ENCODE peak calls at places on chromosomes 7 and 10, in four cellular contexts. D is GM12878, F is HepG2, S is H1. O is an unnamed sample.

GRCh38 chr10:124231188-124232135 is 138.1 kb upstream of the CHST15 start:
- DNase-seq in D (no peak), F (no peak), S (no peak), O (no peak)

GRCh38 chr10:80274396-80275134 is 14.9 kb downstream of the MAT1A start:
- DNase-seq in D (no peak), F (no peak), S (no peak), O (no peak)

GRCh38 chr10:102150970-102151773 is 1.0 kb upstream of the NOLC1 start:
- DNase-seq in D (no peak), F (peak; percentile 65), S (no peak), O (no peak)

GRCh38 chr7:111678281-111678680 is 116.0 kb upstream of the IMMP2L start:
- DNase-seq in D (no peak), F (no peak), S (no peak), O (no peak)

GRCh38 chr7:99010281-99010680 is 131.9 kb downstream of the TRRAP start:
- DNase-seq in D (no peak), F (no peak), S (no peak), O (no peak)

GRCh38 chr10:72816565-72816964 is 77.0 kb upstream of the OIT3 start:
- DNase-seq in D (no peak), F (peak; percentile 26), S (no peak), O (no peak)

GRCh38 chr10:34941471-34942357 is 126.6 kb upstream of the PARD3 start:
- DNase-seq in D (no peak), F (no peak), S (no peak), O (no peak)

GRCh38 chr10:21396889-21397288 is 128.6 kb downstream of the SKIDA1 start:
- DNase-seq in D (no peak), F (no peak), S (no peak), O (no peak)

GRCh38 chr7:2017483-2017891 is 215.3 kb downstream of the MAD1L1 start:
- DNase-seq in D (no peak), F (no peak), S (no peak), O (no peak)

GRCh38 chr10:109895095-109895818 is 28.1 kb downstream of the XPNPEP1 start:
- DNase-seq in D (no peak), F (no peak), S (no peak), O (no peak)

GRCh38 chr7:98810166-98810802 is 59.5 kb downstream of the TMEM130 start:
- DNase-seq in D (no peak), F (no peak), S (no peak), O (no peak)

GRCh38 chr10:72083234-72084093 is 4.9 kb downstream of the SPOCK2 start:
- DNase-seq in D (no peak), F (no peak), S (no peak), O (no peak)

GRCh38 chr7:51340029-51340838 is 23.6 kb upstream of the COBL start:
- DNase-seq in D (no peak), F (no peak), S (no peak), O (no peak)

GRCh38 chr7:95012001-95012400 is 104.6 kb downstream of the PPP1R9A start:
- DNase-seq in D (no peak), F (no peak), S (no peak), O (no peak)

GRCh38 chr7:138564365-138564764 is 104.3 kb downstream of the TRIM24 start:
- DNase-seq in D (no peak), F (peak; percentile 51), S (no peak), O (no peak)

GRCh38 chr10:19816420-19817250 is at the start of gene PLXDC2:
- DNase-seq in D (no peak), F (no peak), S (no peak), O (no peak)

GRCh38 chr10:30454744-30455498 is 20.9 kb downstream of the MAP3K8 start:
- DNase-seq in D (no peak), F (no peak), S (no peak), O (no peak)

GRCh38 chr10:86344714-86345161 is 21.9 kb downstream of the GRID1 start:
- DNase-seq in D (no peak), F (no peak), S (no peak), O (no peak)

GRCh38 chr7:92131093-92131492 is 3.2 kb downstream of the CYP51A1 start:
- DNase-seq in D (no peak), F (no peak), S (no peak), O (no peak)

GRCh38 chr7:101507791-101508252 is 121.3 kb downstream of the MYL10 start:
- DNase-seq in D (no peak), F (peak; percentile 78), S (no peak), O (peak; percentile 84)

GRCh38 chr10:3532644-3533043 is 252.4 kb downstream of the KLF6 start:
- DNase-seq in D (no peak), F (no peak), S (no peak), O (no peak)

GRCh38 chr10:52541082-52541481 is 227.0 kb downstream of the DKK1 start:
- DNase-seq in D (no peak), F (no peak), S (no peak), O (no peak)

GRCh38 chr10:1050145-1050544 is 1.2 kb upstream of the IDI1 start:
- DNase-seq in D (no peak), F (peak; percentile 22), S (no peak), O (no peak)

GRCh38 chr10:102522874-102523249 is 19.1 kb downstream of the SUFU start:
- DNase-seq in D (no peak), F (no peak), S (no peak), O (no peak)

GRCh38 chr10:97731346-97732051 is 5.4 kb upstream of the ZFYVE27 start:
- DNase-seq in D (no peak), F (peak; percentile 66), S (no peak), O (no peak)

GRCh38 chr7:137026176-137026500 is 157.7 kb downstream of the CHRM2 start:
- DNase-seq in D (no peak), F (no peak), S (no peak), O (no peak)

GRCh38 chr10:97136744-97137143 is 49.0 kb downstream of the SLIT1 start:
- DNase-seq in D (no peak), F (no peak), S (no peak), O (no peak)

GRCh38 chr10:6382081-6382480 is 179.3 kb downstream of the PFKFB3 start:
- DNase-seq in D (peak; percentile 13), F (no peak), S (no peak), O (no peak)

GRCh38 chr10:98980353-98980752 is 255.3 kb downstream of the HPSE2 start:
- DNase-seq in D (no peak), F (no peak), S (no peak), O (no peak)

GRCh38 chr10:96541921-96542320 is 28.2 kb upstream of the TLL2 start:
- DNase-seq in D (no peak), F (no peak), S (no peak), O (no peak)

GRCh38 chr10:97500297-97500575 is 1.5 kb downstream of the UBTD1 start:
- DNase-seq in D (no peak), F (no peak), S (no peak), O (no peak)

DNA sequence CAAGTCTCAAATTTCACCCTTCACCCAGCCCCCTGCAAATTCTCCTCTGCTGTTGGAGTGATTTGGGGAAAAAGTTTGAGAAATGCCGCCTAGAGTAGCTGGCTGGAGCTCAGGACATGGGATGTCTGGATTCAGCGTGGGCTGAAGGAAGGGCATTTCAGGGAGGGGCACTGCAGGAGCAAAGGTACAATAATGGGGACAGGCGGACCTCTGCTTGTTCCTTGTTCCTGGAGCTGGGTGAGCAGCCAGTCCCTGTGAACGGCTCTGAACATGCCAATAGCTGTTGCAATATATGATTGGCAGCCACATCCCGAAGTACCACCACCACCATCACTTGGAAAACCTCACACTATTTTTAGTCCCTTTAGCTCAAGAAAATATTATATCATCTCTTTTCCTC is 23.4 kb downstream of the ADRA2A start:
- DNase-seq in D (no peak), F (no peak), S (no peak), O (no peak)
- TF ChIP-seq SUZ12 in D (no peak), F (no peak), S (no peak), O (no peak)

GRCh38 chr7:96719164-96719563 is 9.5 kb upstream of the SEM1 start:
- DNase-seq in D (no peak), F (no peak), S (no peak), O (no peak)

GRCh38 chr7:96727534-96728088 is 18.0 kb upstream of the SEM1 start:
- DNase-seq in D (no peak), F (no peak), S (no peak), O (no peak)

GRCh38 chr7:96720843-96721242 is 11.2 kb upstream of the SEM1 start:
- DNase-seq in D (no peak), F (no peak), S (no peak), O (no peak)

GRCh38 chr7:96728139-96728538 is 18.5 kb upstream of the SEM1 start:
- DNase-seq in D (no peak), F (no peak), S (no peak), O (no peak)

DNA sequence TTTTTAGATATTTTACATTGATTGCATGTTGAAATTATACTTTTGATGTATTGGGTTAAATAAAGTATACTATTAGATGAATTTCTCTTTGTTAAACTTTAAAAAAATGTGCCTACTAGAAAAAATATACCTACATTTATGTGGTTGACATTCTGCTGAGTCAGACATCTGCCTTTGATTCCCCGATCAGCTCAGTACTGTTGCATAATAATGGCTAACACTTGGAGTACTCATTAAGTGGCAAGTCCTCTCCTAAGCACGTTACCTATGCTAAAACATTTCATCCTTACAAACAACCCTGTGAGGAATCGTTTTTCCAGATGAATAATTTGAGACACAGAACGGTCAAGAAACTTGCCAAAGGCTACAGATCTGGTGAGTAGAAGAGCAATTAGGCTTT is 14.0 kb upstream of the SEM1 start:
- DNase-seq in D (no peak), F (no peak), S (no peak), O (peak; percentile 43)
- TF ChIP-seq ZNF274 in D (no peak), F (no peak), S (no peak), O (no peak)

GRCh38 chr7:4042402-4042801 is 639.7 kb upstream of the FOXK1 start:
- DNase-seq in D (no peak), F (no peak), S (no peak), O (no peak)

GRCh38 chr7:4043988-4044387 is 638.1 kb upstream of the FOXK1 start:
- DNase-seq in D (no peak), F (no peak), S (no peak), O (no peak)

GRCh38 chr7:4045975-4046374 is 636.1 kb upstream of the FOXK1 start:
- DNase-seq in D (no peak), F (no peak), S (no peak), O (no peak)

GRCh38 chr7:4048336-4048735 is 633.8 kb upstream of the FOXK1 start:
- DNase-seq in D (no peak), F (no peak), S (no peak), O (no peak)

GRCh38 chr7:4045450-4045849 is 636.6 kb upstream of the FOXK1 start:
- DNase-seq in D (no peak), F (no peak), S (no peak), O (no peak)
- H3K4me1 ChIP-seq in D (no peaks in the 10 kb centered on the region), F (no peaks in the 10 kb centered on the region), S (peaks cover 5% of the 10 kb centered on the region), O (peaks cover 2% of the 10 kb centered on the region)

GRCh38 chr10:28713626-28714352 is 36.5 kb downstream of the BAMBI start:
- DNase-seq in D (no peak), F (no peak), S (no peak), O (no peak)

GRCh38 chr10:28710227-28710889 is 33.0 kb downstream of the BAMBI start:
- DNase-seq in D (no peak), F (no peak), S (no peak), O (no peak)

GRCh38 chr10:28711079-28711478 is 33.8 kb downstream of the BAMBI start:
- DNase-seq in D (no peak), F (no peak), S (no peak), O (no peak)

GRCh38 chr10:28714401-28715053 is 37.2 kb downstream of the BAMBI start:
- DNase-seq in D (no peak), F (peak; percentile 44), S (no peak), O (no peak)

GRCh38 chr10:28711776-28712175 is 34.5 kb downstream of the BAMBI start:
- DNase-seq in D (no peak), F (peak; percentile 74), S (no peak), O (no peak)
- TF ChIP-seq SUZ12 in D (no peak), F (no peak), S (no peak), O (no peak)

O was measured in NT2/D1.